ENCODE peak calls at places on chromosome 14, in four cellular contexts. R is WTC11, G is HepG2, A is K562. O is an unnamed sample.

GRCh38 chr14:94051779-94052178 is 25.6 kb downstream of the OTUB2 start:
- DNase-seq in A (no peak), R (no peak), G (no peak), O (no peak)

GRCh38 chr14:93003945-93004698 is 81.2 kb downstream of the CHGA start:
- DNase-seq in G (no peak), A (no peak), R (no peak), O (no peak)

GRCh38 chr14:36451346-36452065 is 68.5 kb downstream of the NKX2-1 start:
- DNase-seq in R (no peak), G (no peak), A (no peak), O (no peak)

GRCh38 chr14:51004801-51005526 is 60.7 kb upstream of the PYGL start:
- DNase-seq in A (no peak), G (peak), R (no peak), O (no peak)

GRCh38 chr14:90276627-90277367 is 20.4 kb downstream of the PSMC1 start:
- DNase-seq in R (peak), G (no peak), A (no peak), O (no peak)

GRCh38 chr14:67815573-67816235 is 686 bp downstream of the ZFYVE26 start:
- DNase-seq in R (no peak), G (no peak), A (no peak), O (no peak)

GRCh38 chr14:73763396-73763795 is 49.2 kb upstream of the PNMA1 start:
- DNase-seq in R (no peak), A (no peak), G (peak), O (no peak)

GRCh38 chr14:50083467-50084337 is 32.7 kb downstream of the VCPKMT start:
- DNase-seq in G (no peak), R (no peak), A (no peak), O (no peak)

GRCh38 chr14:51323492-51323891 is 83.4 kb downstream of the TMX1 start:
- DNase-seq in A (no peak), G (no peak), R (no peak), O (peak)

GRCh38 chr14:54697806-54698205 is 130.9 kb downstream of the SAMD4A start:
- DNase-seq in R (no peak), G (no peak), A (no peak), O (no peak)

GRCh38 chr14:79971330-79971729 is 240.0 kb downstream of the DIO2 start:
- DNase-seq in A (no peak), G (no peak), R (no peak), O (no peak)

GRCh38 chr14:105047283-105048016 is 17.8 kb downstream of the GPR132 start:
- DNase-seq in G (no peak), R (no peak), A (no peak), O (no peak)

GRCh38 chr14:69048456-69048855 is 69.4 kb upstream of the ACTN1 start:
- DNase-seq in G (no peak), R (no peak), A (no peak), O (no peak)

GRCh38 chr14:26200675-26201074 is 397.2 kb downstream of the NOVA1 start:
- DNase-seq in R (no peak), A (no peak), G (no peak), O (no peak)

GRCh38 chr14:73014105-73014504 is 12.8 kb downstream of the ZFYVE1 start:
- DNase-seq in R (no peak), G (no peak), A (no peak), O (peak)

GRCh38 chr14:105890474-105891220 is 364.3 kb downstream of the TMEM121 start:
- DNase-seq in G (no peak), R (peak), A (peak), O (no peak)

GRCh38 chr14:77088219-77088618 is 9.8 kb upstream of the CIPC start:
- DNase-seq in G (no peak), A (no peak), R (peak), O (no peak)

GRCh38 chr14:32352631-32353030 is 23.5 kb downstream of the AKAP6 start:
- DNase-seq in A (no peak), G (no peak), R (no peak), O (no peak)

GRCh38 chr14:83085141-83085540 is 1551.5 kb upstream of the SEL1L start:
- DNase-seq in A (no peak), R (no peak), G (no peak), O (no peak)

GRCh38 chr14:102047808-102048540 is 38.9 kb downstream of the HSP90AA1 start:
- DNase-seq in R (no peak), A (no peak), G (no peak), O (no peak)

GRCh38 chr14:99247091-99247729 is 24.8 kb downstream of the BCL11B start:
- DNase-seq in R (no peak), G (no peak), A (no peak), O (no peak)

GRCh38 chr14:99244960-99245340 is 27.0 kb downstream of the BCL11B start:
- DNase-seq in R (no peak), A (no peak), G (no peak), O (no peak)

GRCh38 chr14:99245541-99246511 is 26.2 kb downstream of the BCL11B start:
- DNase-seq in A (no peak), R (peak), G (no peak), O (no peak)

GRCh38 chr14:99247772-99248171 is 24.2 kb downstream of the BCL11B start:
- DNase-seq in R (no peak), G (no peak), A (no peak), O (no peak)

DNA sequence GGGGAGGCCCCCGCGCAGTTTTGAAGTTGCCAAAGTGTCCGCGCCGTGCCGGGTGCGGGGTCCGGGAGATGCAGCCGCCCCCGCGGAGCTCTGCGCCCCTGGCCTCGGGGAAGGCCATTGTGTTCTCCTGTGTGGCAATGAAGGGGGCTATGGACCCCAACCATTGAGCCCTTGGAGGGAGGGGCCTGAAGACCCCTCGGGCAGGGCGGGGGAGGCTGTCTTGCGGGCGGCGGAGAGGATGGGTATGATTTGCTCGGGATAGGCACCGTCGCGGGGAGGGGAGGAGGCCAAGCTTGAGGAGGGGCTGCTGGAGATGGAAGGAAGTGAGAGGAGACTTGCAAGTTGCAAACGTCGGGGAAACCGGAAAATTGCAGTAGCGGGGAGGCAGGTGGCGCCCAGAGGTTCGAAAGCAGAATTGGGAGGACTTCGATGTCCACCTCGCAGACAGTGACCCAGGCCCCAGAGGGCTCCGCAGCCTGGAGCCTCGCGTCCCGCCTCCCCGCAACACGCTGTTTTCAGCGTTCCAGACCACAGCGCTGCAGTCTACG is 25.4 kb downstream of the BCL11B start:
- DNase-seq in A (no peak), R (peak), G (no peak), O (no peak)
- TF ChIP-seq TCF7 in A (no peak), R (no peak), G (no peak), O (no peak)

GRCh38 chr14:91317381-91318313 is 73.1 kb upstream of the GPR68 start:
- DNase-seq in R (no peak), A (no peak), G (no peak), O (no peak)

GRCh38 chr14:91313852-91314251 is 69.3 kb upstream of the GPR68 start:
- DNase-seq in A (no peak), R (no peak), G (no peak), O (no peak)

GRCh38 chr14:91316761-91317160 is 72.3 kb upstream of the GPR68 start:
- DNase-seq in G (no peak), A (no peak), R (no peak), O (no peak)

GRCh38 chr14:91313154-91313850 is 68.8 kb upstream of the GPR68 start:
- DNase-seq in A (no peak), G (no peak), R (no peak), O (no peak)

DNA sequence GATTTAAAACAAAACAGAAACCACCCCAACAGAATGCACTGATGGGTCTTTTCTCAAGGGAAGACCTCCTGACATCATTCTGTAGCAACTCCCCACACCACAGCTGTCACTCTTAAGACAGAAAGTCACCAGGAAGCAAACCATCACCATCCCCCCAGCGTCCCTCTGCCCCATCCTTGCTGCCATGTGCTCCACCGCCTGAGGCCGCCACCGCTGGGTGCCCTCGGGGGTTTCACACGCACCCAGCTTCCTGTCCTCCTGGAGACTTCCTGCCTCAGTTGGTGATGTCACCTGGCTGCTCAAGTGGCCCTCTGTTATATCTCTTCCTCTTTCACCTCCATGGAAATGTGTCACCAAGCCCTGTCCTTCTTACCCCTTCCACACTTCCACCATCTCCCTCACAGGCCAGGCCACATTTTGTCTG is 71.4 kb upstream of the GPR68 start:
- DNase-seq in G (no peak), R (no peak), A (no peak), O (peak)
- TF ChIP-seq MAX in G (no peak), R (no peak), A (no peak), O (peak)

GRCh38 chr14:75982724-75983358 is 1.0 kb upstream of the TGFB3 start:
- DNase-seq in G (no peak), R (no peak), A (peak), O (no peak)
- TF ChIP-seq TCF7 in G (no peak), R (no peak), A (no peak), O (no peak)

DNA sequence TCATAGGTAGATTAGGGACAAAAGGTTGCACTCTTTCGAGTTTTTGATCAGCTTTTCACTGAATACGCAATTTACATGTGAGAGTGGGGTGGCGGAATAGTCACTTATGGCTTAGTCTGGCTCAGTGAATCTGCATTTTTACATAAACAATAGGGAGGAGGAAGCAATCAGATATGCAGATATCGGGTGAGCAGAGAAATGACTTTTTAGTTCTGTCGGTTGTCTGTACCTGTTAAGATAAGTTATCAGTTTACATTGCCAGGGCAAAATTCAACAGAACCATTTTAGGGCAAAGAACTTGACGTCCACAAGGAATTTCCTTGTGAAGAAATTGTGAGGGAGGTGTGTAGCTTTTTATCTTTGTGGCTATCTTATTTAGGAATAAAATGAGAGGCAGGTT is 15.4 kb upstream of the EGLN3 start:
- DNase-seq in R (no peak), G (no peak), A (no peak), O (no peak)
- TF ChIP-seq MAX in R (no peak), G (no peak), A (no peak), O (no peak)

GRCh38 chr14:29601559-29602109 is 326.0 kb downstream of the PRKD1 start:
- DNase-seq in A (no peak), G (no peak), R (no peak), O (no peak)
- TF ChIP-seq TCF7 in A (no peak), G (no peak), R (no peak), O (no peak)

GRCh38 chr14:97408503-97408902 is 611.3 kb downstream of the VRK1 start:
- DNase-seq in G (no peak), R (no peak), A (no peak), O (peak)

GRCh38 chr14:97410667-97411286 is 613.6 kb downstream of the VRK1 start:
- DNase-seq in A (no peak), R (no peak), G (no peak), O (no peak)

GRCh38 chr14:97407701-97408407 is 610.7 kb downstream of the VRK1 start:
- DNase-seq in G (no peak), A (no peak), R (no peak), O (no peak)

GRCh38 chr14:97411938-97412612 is 614.9 kb downstream of the VRK1 start:
- DNase-seq in A (no peak), R (peak), G (no peak), O (no peak)

GRCh38 chr14:97408937-97409860 is 612.0 kb downstream of the VRK1 start:
- DNase-seq in R (no peak), G (no peak), A (no peak), O (peak)
- TF ChIP-seq MAX in R (no peak), G (no peak), A (no peak), O (no peak)

GRCh38 chr14:22556990-22557623 is 31.9 kb downstream of the DAD1 start:
- DNase-seq in G (peak), R (peak), A (peak), O (no peak)
- TF ChIP-seq TCF7 in G (no peak), R (no peak), A (no peak), O (no peak)

GRCh38 chr14:75153295-75153694 is 23.1 kb downstream of the TMED10 start:
- DNase-seq in A (no peak), G (no peak), R (no peak), O (no peak)

GRCh38 chr14:75156901-75157300 is 19.5 kb downstream of the TMED10 start:
- DNase-seq in R (no peak), G (no peak), A (no peak), O (no peak)

GRCh38 chr14:75156111-75156510 is 20.3 kb downstream of the TMED10 start:
- DNase-seq in G (no peak), R (no peak), A (no peak), O (no peak)

GRCh38 chr14:75158843-75159614 is 17.4 kb downstream of the TMED10 start:
- DNase-seq in A (no peak), R (no peak), G (no peak), O (peak)

GRCh38 chr14:75155159-75155558 is 21.3 kb downstream of the TMED10 start:
- DNase-seq in A (no peak), R (no peak), G (no peak), O (no peak)
- TF ChIP-seq MAX in A (no peak), R (no peak), G (no peak), O (no peak)

GRCh38 chr14:104016873-104017650 is 68.4 kb upstream of the ASPG start:
- DNase-seq in G (no peak), A (no peak), R (no peak), O (no peak)
- TF ChIP-seq TCF7 in G (no peak), A (no peak), R (no peak), O (no peak)

DNA sequence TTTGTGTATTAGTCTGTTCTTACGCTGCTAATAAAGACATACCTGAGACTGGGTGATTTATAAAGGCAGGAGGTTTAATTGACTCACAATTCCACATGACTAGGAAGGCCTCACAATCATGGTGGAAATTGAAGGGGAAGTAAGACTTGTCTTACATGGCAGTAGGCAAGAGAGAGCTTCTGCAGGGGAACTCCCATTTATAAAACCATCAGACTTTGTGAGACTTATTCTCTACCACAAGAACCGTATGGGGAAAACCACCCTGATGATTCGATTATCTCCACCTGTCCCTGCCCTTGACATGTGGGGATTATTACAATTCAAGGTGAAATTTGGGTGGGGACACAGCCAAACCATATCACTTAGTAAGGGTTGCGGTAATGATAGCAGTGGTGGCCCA is 833.1 kb downstream of the FLRT2 start:
- DNase-seq in A (no peak), G (no peak), R (no peak), O (no peak)
- TF ChIP-seq MAX in A (no peak), G (no peak), R (no peak), O (no peak)